ENCODE peak calls at places on chromosomes 11 and 22, in six cellular contexts. Q is WTC11, S is H1, C is HepG2, I is K562, P is GM12878. T is an unnamed sample.

GRCh38 chr22:47634342-47634741 is 871.9 kb downstream of the TBC1D22A start:
- DNase-seq in Q (no peak), S (no peak), C (no peak), I (no peak), P (no peak), T (no peak)

GRCh38 chr11:45473491-45473890 is 187.3 kb upstream of the SYT13 start:
- DNase-seq in Q (no peak), S (no peak), C (no peak), I (no peak), P (no peak), T (peak; percentile 21)

GRCh38 chr22:48045369-48045768 is 1282.9 kb downstream of the TBC1D22A start:
- DNase-seq in Q (no peak), S (no peak), C (no peak), I (no peak), P (peak; percentile 64), T (no peak)

GRCh38 chr22:19803736-19804267 is 43.2 kb downstream of the TBX1 start:
- DNase-seq in Q (peak; percentile 8), S (no peak), C (no peak), I (no peak), P (no peak), T (no peak)

GRCh38 chr11:80280737-80281136 is 839.9 kb upstream of the TENM4 start:
- DNase-seq in Q (no peak), S (no peak), C (no peak), I (no peak), P (no peak), T (no peak)

GRCh38 chr11:10413268-10413667 is 41.8 kb upstream of the AMPD3 start:
- DNase-seq in Q (no peak), S (no peak), C (peak; percentile 28), I (no peak), P (no peak), T (no peak)

GRCh38 chr11:64916040-64916847 is 765 bp downstream of the ATG2A start:
- DNase-seq in Q (no peak), S (no peak), C (peak; percentile 55), I (peak; percentile 69), P (no peak), T (peak; percentile 62)

GRCh38 chr22:47175151-47175760 is 412.8 kb downstream of the TBC1D22A start:
- DNase-seq in Q (peak; percentile 7), S (no peak), C (no peak), I (no peak), P (no peak), T (no peak)

GRCh38 chr22:47035443-47035881 is 273.0 kb downstream of the TBC1D22A start:
- DNase-seq in Q (no peak), S (no peak), C (no peak), I (no peak), P (no peak), T (no peak)

GRCh38 chr11:88338223-88338661 is 706 bp upstream of the CTSC start:
- DNase-seq in Q (no peak), S (no peak), C (peak; percentile 77), I (peak; percentile 29), P (no peak), T (peak; percentile 41)

GRCh38 chr11:35836185-35836584 is 107.7 kb upstream of the LDLRAD3 start:
- DNase-seq in Q (no peak), S (no peak), C (no peak), I (no peak), P (no peak), T (no peak)

GRCh38 chr22:32355760-32356159 is 1.9 kb upstream of the RFPL3 start:
- DNase-seq in Q (peak; percentile 42), S (no peak), C (peak; percentile 18), I (no peak), P (no peak), T (peak; percentile 72)

GRCh38 chr11:68266121-68266891 is 5.5 kb downstream of the C11orf24 start:
- DNase-seq in Q (no peak), S (no peak), C (no peak), I (no peak), P (peak; percentile 81), T (no peak)

GRCh38 chr11:130415719-130416536 is 12.5 kb downstream of the ADAMTS8 start:
- DNase-seq in Q (no peak), S (no peak), C (no peak), I (no peak), P (no peak), T (no peak)

GRCh38 chr11:129279326-129280026 is 87.4 kb upstream of the ARHGAP32 start:
- DNase-seq in Q (peak; percentile 72), S (peak; percentile 81), C (peak; percentile 67), I (no peak), P (no peak), T (peak; percentile 89)

GRCh38 chr22:39526736-39527171 is 5.8 kb downstream of the RPS19BP1 start:
- DNase-seq in Q (no peak), S (no peak), C (no peak), I (no peak), P (no peak), T (no peak)

GRCh38 chr22:20589614-20590476 is 82.4 kb downstream of the MED15 start:
- DNase-seq in Q (no peak), S (peak; percentile 52), C (no peak), I (no peak), P (no peak), T (no peak)

GRCh38 chr22:25722223-25723015 is 19.6 kb upstream of the MYO18B start:
- DNase-seq in Q (no peak), S (no peak), C (no peak), I (no peak), P (no peak), T (no peak)
- TF ChIP-seq CREB1 in Q (no peak), S (no peak), C (no peak), I (no peak), P (no peak), T (no peak)

GRCh38 chr11:20451568-20451967 is 64.1 kb downstream of the PRMT3 start:
- DNase-seq in Q (no peak), S (no peak), C (no peak), I (no peak), P (no peak), T (no peak)
- TF ChIP-seq CREB1 in Q (no peak), S (no peak), C (no peak), I (no peak), P (no peak), T (no peak)

GRCh38 chr22:30205281-30206115 is 41.1 kb downstream of the LIF start:
- DNase-seq in Q (no peak), S (no peak), C (peak; percentile 40), I (no peak), P (no peak), T (no peak)
- TF ChIP-seq CREB1 in Q (no peak), S (no peak), C (no peak), I (no peak), P (no peak), T (no peak)

GRCh38 chr11:66334605-66335442 is 1.4 kb downstream of the RIN1 start:
- DNase-seq in Q (no peak), S (no peak), C (no peak), I (no peak), P (no peak), T (no peak)
- TF ChIP-seq CREB1 in Q (no peak), S (no peak), C (no peak), I (no peak), P (no peak), T (no peak)

GRCh38 chr11:124864176-124864891 is 898 bp upstream of the ROBO3 start:
- DNase-seq in Q (no peak), S (no peak), C (no peak), I (no peak), P (no peak), T (no peak)

GRCh38 chr11:124864892-124865180 is 396 bp upstream of the ROBO3 start:
- DNase-seq in Q (no peak), S (no peak), C (no peak), I (no peak), P (no peak), T (no peak)

GRCh38 chr11:124867700-124868099 is 2.5 kb downstream of the ROBO3 start:
- DNase-seq in Q (peak; percentile 58), S (no peak), C (peak; percentile 25), I (peak; percentile 50), P (no peak), T (peak; percentile 74)

GRCh38 chr11:124865181-124865901 is at the start of gene ROBO3:
- DNase-seq in Q (no peak), S (peak; percentile 65), C (no peak), I (no peak), P (no peak), T (peak; percentile 50)

DNA sequence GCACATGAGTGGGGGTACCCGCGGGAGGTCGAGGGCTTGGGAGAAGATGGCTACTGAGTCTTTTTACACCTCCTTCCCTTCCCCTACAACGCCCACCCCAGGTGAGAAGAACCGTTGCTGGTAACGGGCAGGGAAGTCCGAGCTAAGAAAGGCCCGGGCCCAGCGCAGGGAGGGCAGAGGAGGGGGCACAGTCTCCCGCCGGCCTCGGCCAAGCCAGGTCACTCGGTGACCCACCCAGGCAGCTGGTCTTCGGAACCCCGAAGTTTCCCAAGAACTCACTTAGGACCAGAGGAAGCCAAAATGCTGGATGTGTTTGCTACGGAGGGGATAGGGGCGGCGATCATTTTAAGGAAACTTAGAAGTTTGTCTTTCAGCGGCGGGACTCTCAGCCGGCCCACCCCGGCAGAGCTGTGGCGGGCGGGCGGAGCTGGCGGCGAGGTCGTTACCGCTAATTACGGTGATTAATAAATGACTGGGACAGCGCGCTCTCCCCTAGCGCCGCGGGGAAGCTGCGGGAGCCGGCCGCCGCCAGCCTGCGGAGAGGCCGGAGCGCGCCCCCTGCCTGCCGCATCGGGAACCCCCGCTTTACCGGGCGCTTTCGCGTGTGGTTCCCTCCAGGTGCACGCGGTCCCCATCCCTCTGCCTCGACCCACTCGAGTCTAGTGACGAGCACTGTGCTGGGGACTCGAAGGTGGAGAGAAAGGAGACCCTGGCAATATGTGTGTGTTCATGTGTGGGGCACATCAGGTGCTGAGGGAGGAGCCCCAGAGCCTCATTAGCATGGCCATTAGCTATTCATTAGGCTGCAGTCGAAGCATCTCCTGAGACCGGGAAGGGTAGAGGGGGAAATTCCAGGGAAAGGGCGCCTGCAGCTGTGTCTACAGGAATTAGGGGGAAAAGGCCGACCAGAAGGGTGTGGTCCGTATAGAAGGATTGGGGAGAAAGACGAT is 945 bp downstream of the ROBO3 start:
- DNase-seq in Q (peak; percentile 76), S (peak; percentile 89), C (no peak), I (peak; percentile 85), P (no peak), T (peak; percentile 69)
- TF ChIP-seq CREB1 in Q (peak; percentile 29), S (no peak), C (no peak), I (no peak), P (no peak), T (no peak)

DNA sequence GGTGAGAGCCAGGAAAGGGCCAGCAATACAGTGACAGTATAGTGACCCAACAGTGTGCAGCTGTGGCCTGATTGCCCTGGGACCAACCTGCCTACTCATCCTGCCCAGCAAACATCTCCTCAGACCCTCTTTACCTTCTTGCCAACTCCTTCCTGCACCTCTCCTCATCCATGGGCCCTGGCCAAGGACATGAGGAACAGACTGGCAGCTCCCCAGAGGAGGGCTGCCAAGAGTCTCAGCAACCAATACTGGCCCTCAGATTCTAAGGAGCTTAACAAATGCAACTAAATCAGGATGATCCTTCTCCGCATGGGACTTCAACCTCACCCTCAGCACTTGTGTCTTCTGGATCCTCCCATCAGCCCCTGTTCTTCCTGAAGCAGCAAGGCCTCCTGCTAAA is 77.0 kb downstream of the RPL27A start:
- DNase-seq in Q (no peak), S (no peak), C (no peak), I (no peak), P (no peak), T (no peak)
- TF ChIP-seq CREB1 in Q (no peak), S (no peak), C (no peak), I (no peak), P (no peak), T (no peak)

GRCh38 chr22:40939202-40939601 is 12.0 kb upstream of the RBX1 start:
- DNase-seq in Q (no peak), S (no peak), C (no peak), I (no peak), P (no peak), T (no peak)
- TF ChIP-seq CREB1 in Q (no peak), S (no peak), C (no peak), I (no peak), P (no peak), T (no peak)

T was measured in GM23338.